ENCODE peak calls at places on chromosomes 4 and X, in five cellular contexts. One of them, this sample, is unnamed.

GRCh38 chrX:41664307-41665299 is 24.2 kb upstream of the GPR34 start:
- DNase-seq in Peyer's patch: no peak
- DNase-seq in AG09309: no peak
- DNase-seq in Caco-2: no peak
- DNase-seq in Jurkat, Clone E6-1: no peak
- DNase-seq in this sample: no peak

GRCh38 chr4:121666091-121666679 is 30.6 kb downstream of the ANXA5 start:
- DNase-seq in Peyer's patch: no peak
- DNase-seq in AG09309: no peak
- DNase-seq in Caco-2: no peak
- DNase-seq in Jurkat, Clone E6-1: no peak
- DNase-seq in this sample: no peak

GRCh38 chr4:7987148-7987989 is 47.7 kb upstream of the AFAP1 start:
- DNase-seq in Peyer's patch: peak
- DNase-seq in AG09309: no peak
- DNase-seq in Caco-2: peak
- DNase-seq in Jurkat, Clone E6-1: peak
- DNase-seq in this sample: no peak

GRCh38 chr4:104967034-104967401 is 179.7 kb upstream of the TET2 start:
- DNase-seq in Peyer's patch: no peak
- DNase-seq in AG09309: no peak
- DNase-seq in Caco-2: no peak
- DNase-seq in Jurkat, Clone E6-1: no peak
- DNase-seq in this sample: no peak

GRCh38 chr4:67712650-67713530 is 11.9 kb upstream of the UBA6 start:
- DNase-seq in Peyer's patch: no peak
- DNase-seq in AG09309: no peak
- DNase-seq in Caco-2: no peak
- DNase-seq in Jurkat, Clone E6-1: no peak
- DNase-seq in this sample: no peak

GRCh38 chr4:102687982-102688433 is 72.8 kb downstream of the MANBA start:
- DNase-seq in Peyer's patch: no peak
- DNase-seq in AG09309: no peak
- DNase-seq in Caco-2: no peak
- DNase-seq in Jurkat, Clone E6-1: no peak
- DNase-seq in this sample: no peak

GRCh38 chr4:185470503-185471195 is 884 bp downstream of the CCDC110 start:
- DNase-seq in Peyer's patch: peak
- DNase-seq in AG09309: no peak
- DNase-seq in Caco-2: peak
- DNase-seq in Jurkat, Clone E6-1: no peak
- DNase-seq in this sample: no peak

GRCh38 chr4:80306255-80306654 is 29.3 kb upstream of the CFAP299 start:
- DNase-seq in Peyer's patch: no peak
- DNase-seq in AG09309: no peak
- DNase-seq in Caco-2: no peak
- DNase-seq in Jurkat, Clone E6-1: no peak
- DNase-seq in this sample: no peak

GRCh38 chr4:30938956-30939528 is 218.9 kb downstream of the PCDH7 start:
- DNase-seq in Peyer's patch: no peak
- DNase-seq in AG09309: no peak
- DNase-seq in Caco-2: no peak
- DNase-seq in Jurkat, Clone E6-1: no peak
- DNase-seq in this sample: no peak

GRCh38 chrX:130186645-130187044 is 14.9 kb downstream of the RAB33A start:
- DNase-seq in Peyer's patch: no peak
- DNase-seq in AG09309: no peak
- DNase-seq in Caco-2: no peak
- DNase-seq in Jurkat, Clone E6-1: no peak
- DNase-seq in this sample: no peak

GRCh38 chrX:74195120-74195519 is 108.9 kb upstream of the ZCCHC13 start:
- DNase-seq in Peyer's patch: no peak
- DNase-seq in AG09309: no peak
- DNase-seq in Caco-2: no peak
- DNase-seq in Jurkat, Clone E6-1: no peak
- DNase-seq in this sample: no peak

GRCh38 chr4:1406416-1406945 is at the start of gene NKX1-1:
- DNase-seq in Peyer's patch: no peak
- DNase-seq in AG09309: no peak
- DNase-seq in Caco-2: no peak
- DNase-seq in Jurkat, Clone E6-1: no peak
- DNase-seq in this sample: no peak

GRCh38 chrX:114162068-114162735 is 421.7 kb upstream of the HTR2C start:
- DNase-seq in Peyer's patch: no peak
- DNase-seq in AG09309: no peak
- DNase-seq in Caco-2: no peak
- DNase-seq in Jurkat, Clone E6-1: no peak
- DNase-seq in this sample: no peak

GRCh38 chr4:78297075-78297815 is 240.1 kb downstream of the FRAS1 start:
- DNase-seq in Peyer's patch: no peak
- DNase-seq in AG09309: no peak
- DNase-seq in Caco-2: no peak
- DNase-seq in Jurkat, Clone E6-1: no peak
- DNase-seq in this sample: no peak

GRCh38 chr4:180057198-180057821 is 2185.9 kb upstream of the TENM3 start:
- DNase-seq in Peyer's patch: no peak
- DNase-seq in AG09309: no peak
- DNase-seq in Caco-2: no peak
- DNase-seq in Jurkat, Clone E6-1: peak
- DNase-seq in this sample: no peak

GRCh38 chr4:47085661-47086060 is 54.3 kb downstream of the GABRB1 start:
- DNase-seq in Peyer's patch: no peak
- DNase-seq in AG09309: no peak
- DNase-seq in Caco-2: no peak
- DNase-seq in Jurkat, Clone E6-1: no peak
- DNase-seq in this sample: no peak

GRCh38 chr4:20253799-20254409 is 2.2 kb downstream of the SLIT2 start:
- DNase-seq in Peyer's patch: no peak
- DNase-seq in AG09309: no peak
- DNase-seq in Caco-2: no peak
- DNase-seq in Jurkat, Clone E6-1: no peak
- DNase-seq in this sample: no peak

GRCh38 chr4:186839122-186840037 is 115.7 kb upstream of the FAT1 start:
- DNase-seq in Peyer's patch: no peak
- DNase-seq in AG09309: no peak
- DNase-seq in Caco-2: no peak
- DNase-seq in Jurkat, Clone E6-1: no peak
- DNase-seq in this sample: peak

GRCh38 chr4:139530833-139531427 is 25.1 kb downstream of the SETD7 start:
- DNase-seq in Peyer's patch: peak
- DNase-seq in AG09309: no peak
- DNase-seq in Caco-2: peak
- DNase-seq in Jurkat, Clone E6-1: peak
- DNase-seq in this sample: no peak

GRCh38 chr4:130359537-130359936 is 1263.6 kb downstream of the C4orf33 start:
- DNase-seq in Peyer's patch: no peak
- DNase-seq in AG09309: no peak
- DNase-seq in Caco-2: no peak
- DNase-seq in Jurkat, Clone E6-1: no peak
- DNase-seq in this sample: peak

GRCh38 chr4:114334808-114335739 is 263.5 kb upstream of the UGT8 start:
- DNase-seq in Peyer's patch: no peak
- DNase-seq in AG09309: peak
- DNase-seq in Caco-2: no peak
- DNase-seq in Jurkat, Clone E6-1: no peak
- DNase-seq in this sample: no peak

GRCh38 chr4:125519376-125520171 is 204.8 kb downstream of the FAT4 start:
- DNase-seq in Peyer's patch: no peak
- DNase-seq in AG09309: no peak
- DNase-seq in Caco-2: no peak
- DNase-seq in Jurkat, Clone E6-1: no peak
- DNase-seq in this sample: no peak

GRCh38 chr4:67558493-67558892 is at the start of gene STAP1:
- DNase-seq in Peyer's patch: peak
- DNase-seq in AG09309: no peak
- DNase-seq in Caco-2: no peak
- DNase-seq in Jurkat, Clone E6-1: peak
- DNase-seq in this sample: no peak

GRCh38 chr4:40305329-40306193 is 29.6 kb upstream of the CHRNA9 start:
- DNase-seq in Peyer's patch: peak
- DNase-seq in AG09309: no peak
- DNase-seq in Caco-2: no peak
- DNase-seq in Jurkat, Clone E6-1: peak
- DNase-seq in this sample: no peak

GRCh38 chr4:160117686-160118085 is 1014.8 kb downstream of the RAPGEF2 start:
- DNase-seq in Peyer's patch: no peak
- DNase-seq in AG09309: no peak
- DNase-seq in Caco-2: no peak
- DNase-seq in Jurkat, Clone E6-1: no peak
- DNase-seq in this sample: no peak

GRCh38 chrX:116009871-116010710 is 160.5 kb upstream of the AGTR2 start:
- DNase-seq in Peyer's patch: no peak
- DNase-seq in AG09309: no peak
- DNase-seq in Caco-2: no peak
- DNase-seq in Jurkat, Clone E6-1: no peak
- DNase-seq in this sample: no peak

GRCh38 chr4:184795214-184795844 is 30.4 kb downstream of the ACSL1 start:
- DNase-seq in Peyer's patch: no peak
- DNase-seq in AG09309: no peak
- DNase-seq in Caco-2: no peak
- DNase-seq in Jurkat, Clone E6-1: no peak
- DNase-seq in this sample: no peak

GRCh38 chr4:71978192-71978845 is 53.5 kb upstream of the NPFFR2 start:
- DNase-seq in Peyer's patch: no peak
- DNase-seq in AG09309: no peak
- DNase-seq in Caco-2: no peak
- DNase-seq in Jurkat, Clone E6-1: no peak
- DNase-seq in this sample: no peak

GRCh38 chrX:7266261-7266660 is 118.3 kb upstream of the PUDP start:
- DNase-seq in Peyer's patch: no peak
- DNase-seq in AG09309: no peak
- DNase-seq in Caco-2: no peak
- DNase-seq in Jurkat, Clone E6-1: no peak
- DNase-seq in this sample: no peak

GRCh38 chr4:40334591-40335507 is at the start of gene CHRNA9:
- DNase-seq in Peyer's patch: no peak
- DNase-seq in AG09309: no peak
- DNase-seq in Caco-2: no peak
- DNase-seq in Jurkat, Clone E6-1: no peak
- DNase-seq in this sample: no peak

GRCh38 chr4:56757821-56758400 is 63.6 kb downstream of the SPINK2 start:
- DNase-seq in Peyer's patch: peak
- DNase-seq in AG09309: peak
- DNase-seq in Caco-2: peak
- DNase-seq in Jurkat, Clone E6-1: peak
- DNase-seq in this sample: peak

GRCh38 chr4:5563856-5564255 is 144.5 kb downstream of the EVC2 start:
- DNase-seq in Peyer's patch: no peak
- DNase-seq in AG09309: no peak
- DNase-seq in Caco-2: no peak
- DNase-seq in Jurkat, Clone E6-1: no peak
- DNase-seq in this sample: no peak

GRCh38 chr4:151673913-151674520 is 86.8 kb downstream of the GATB start:
- DNase-seq in Peyer's patch: no peak
- DNase-seq in AG09309: no peak
- DNase-seq in Caco-2: no peak
- DNase-seq in Jurkat, Clone E6-1: no peak
- DNase-seq in this sample: no peak

GRCh38 chr4:151674804-151675290 is 86.0 kb downstream of the GATB start:
- DNase-seq in Peyer's patch: no peak
- DNase-seq in AG09309: no peak
- DNase-seq in Caco-2: no peak
- DNase-seq in Jurkat, Clone E6-1: no peak
- DNase-seq in this sample: no peak

GRCh38 chr4:151676301-151676700 is 84.5 kb downstream of the GATB start:
- DNase-seq in Peyer's patch: no peak
- DNase-seq in AG09309: peak
- DNase-seq in Caco-2: no peak
- DNase-seq in Jurkat, Clone E6-1: no peak
- DNase-seq in this sample: peak

GRCh38 chr4:151677193-151677592 is 83.6 kb downstream of the GATB start:
- DNase-seq in Peyer's patch: no peak
- DNase-seq in AG09309: no peak
- DNase-seq in Caco-2: no peak
- DNase-seq in Jurkat, Clone E6-1: no peak
- DNase-seq in this sample: no peak

GRCh38 chr4:151675366-151676060 is 85.3 kb downstream of the GATB start:
- DNase-seq in Peyer's patch: no peak
- DNase-seq in AG09309: no peak
- DNase-seq in Caco-2: no peak
- DNase-seq in Jurkat, Clone E6-1: no peak
- DNase-seq in this sample: no peak
- H3K4me3 ChIP-seq in Peyer's patch: no peak
- H3K4me3 ChIP-seq in AG09309: no peak
- H3K4me3 ChIP-seq in Caco-2: no peak
- H3K4me3 ChIP-seq in Jurkat, Clone E6-1: no peak
- H3K4me3 ChIP-seq in this sample: no peak

GRCh38 chrX:103372886-103373285 is 3.5 kb upstream of the BEX3 start:
- DNase-seq in Peyer's patch: no peak
- DNase-seq in AG09309: no peak
- DNase-seq in Caco-2: no peak
- DNase-seq in Jurkat, Clone E6-1: no peak
- DNase-seq in this sample: no peak

GRCh38 chrX:103367502-103367901 is 8.8 kb upstream of the BEX3 start:
- DNase-seq in Peyer's patch: no peak
- DNase-seq in AG09309: no peak
- DNase-seq in Caco-2: peak
- DNase-seq in Jurkat, Clone E6-1: no peak
- DNase-seq in this sample: no peak

GRCh38 chrX:103373581-103373980 is 2.8 kb upstream of the BEX3 start:
- DNase-seq in Peyer's patch: no peak
- DNase-seq in AG09309: no peak
- DNase-seq in Caco-2: no peak
- DNase-seq in Jurkat, Clone E6-1: no peak
- DNase-seq in this sample: no peak

DNA sequence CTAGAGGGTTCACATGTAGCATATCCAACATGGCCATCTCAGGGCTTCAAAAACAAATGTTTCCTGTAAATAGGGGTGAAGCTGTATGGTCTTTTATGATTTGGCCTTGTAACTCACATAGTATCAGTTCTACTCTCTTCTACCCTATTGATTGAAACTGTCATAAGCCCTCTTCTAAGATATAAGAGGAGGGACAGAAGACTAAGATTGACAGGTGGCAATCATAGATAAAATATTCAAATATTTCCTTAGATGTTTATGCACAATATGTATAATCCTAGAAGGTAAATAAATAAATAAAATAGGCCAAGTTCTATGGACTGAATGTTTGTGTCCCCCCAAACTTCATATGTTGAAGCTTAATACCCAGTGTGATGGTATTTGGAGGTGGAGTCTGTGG is 6.9 kb upstream of the BEX3 start:
- DNase-seq in Peyer's patch: no peak
- DNase-seq in AG09309: no peak
- DNase-seq in Caco-2: no peak
- DNase-seq in Jurkat, Clone E6-1: no peak
- DNase-seq in this sample: no peak
- H3K4me3 ChIP-seq in Peyer's patch: no peak
- H3K4me3 ChIP-seq in AG09309: no peak
- H3K4me3 ChIP-seq in Caco-2: no peak
- H3K4me3 ChIP-seq in Jurkat, Clone E6-1: no peak
- H3K4me3 ChIP-seq in this sample: no peak

GRCh38 chr4:38785041-38785790 is 2.4 kb upstream of the TLR10 start:
- DNase-seq in Peyer's patch: no peak
- DNase-seq in AG09309: no peak
- DNase-seq in Caco-2: no peak
- DNase-seq in Jurkat, Clone E6-1: no peak
- DNase-seq in this sample: no peak
- H3K4me3 ChIP-seq in Peyer's patch: no peak
- H3K4me3 ChIP-seq in AG09309: no peak
- H3K4me3 ChIP-seq in Caco-2: no peak
- H3K4me3 ChIP-seq in Jurkat, Clone E6-1: no peak
- H3K4me3 ChIP-seq in this sample: no peak

GRCh38 chr4:53016099-53016498 is 154.0 kb downstream of the RASL11B start:
- DNase-seq in Peyer's patch: no peak
- DNase-seq in AG09309: no peak
- DNase-seq in Caco-2: no peak
- DNase-seq in Jurkat, Clone E6-1: no peak
- DNase-seq in this sample: no peak
- H3K4me3 ChIP-seq in Peyer's patch: no peak
- H3K4me3 ChIP-seq in AG09309: no peak
- H3K4me3 ChIP-seq in Caco-2: no peak
- H3K4me3 ChIP-seq in Jurkat, Clone E6-1: no peak
- H3K4me3 ChIP-seq in this sample: no peak